ENCODE peak calls at places on chromosomes 6 and 20, in seven cellular contexts. One of them, this sample, is unnamed.

GRCh38 chr6:82013561-82014275 is 233.8 kb downstream of the IBTK start:
- DNase-seq in IMR-90: peak
- DNase-seq in stomach: no peak
- DNase-seq in endothelial cell of umbilical vein: peak
- DNase-seq in ovary: no peak
- DNase-seq in testis: peak
- DNase-seq in HepG2: peak
- DNase-seq in this sample: peak

GRCh38 chr20:17155401-17155800 is 71.4 kb upstream of the PCSK2 start:
- DNase-seq in IMR-90: no peak
- DNase-seq in HepG2: no peak
- DNase-seq in stomach: no peak
- DNase-seq in testis: no peak
- DNase-seq in ovary: no peak
- DNase-seq in endothelial cell of umbilical vein: no peak
- DNase-seq in this sample: no peak

GRCh38 chr20:23362392-23363256 is 642 bp downstream of the GZF1 start:
- DNase-seq in HepG2: peak
- DNase-seq in endothelial cell of umbilical vein: no peak
- DNase-seq in testis: peak
- DNase-seq in IMR-90: peak
- DNase-seq in ovary: no peak
- DNase-seq in stomach: peak
- DNase-seq in this sample: peak

GRCh38 chr6:132598473-132598872 is 8.9 kb upstream of the TAAR5 start:
- DNase-seq in endothelial cell of umbilical vein: no peak
- DNase-seq in stomach: no peak
- DNase-seq in testis: no peak
- DNase-seq in ovary: no peak
- DNase-seq in IMR-90: no peak
- DNase-seq in HepG2: peak
- DNase-seq in this sample: peak

GRCh38 chr20:39264506-39265172 is 302.5 kb downstream of the DHX35 start:
- DNase-seq in HepG2: peak
- DNase-seq in testis: peak
- DNase-seq in endothelial cell of umbilical vein: peak
- DNase-seq in IMR-90: peak
- DNase-seq in stomach: peak
- DNase-seq in ovary: peak
- DNase-seq in this sample: peak

GRCh38 chr6:68876792-68877493 is 241.9 kb downstream of the ADGRB3 start:
- DNase-seq in testis: no peak
- DNase-seq in IMR-90: peak
- DNase-seq in HepG2: peak
- DNase-seq in endothelial cell of umbilical vein: no peak
- DNase-seq in ovary: no peak
- DNase-seq in stomach: no peak
- DNase-seq in this sample: peak

GRCh38 chr6:21348462-21349195 is 244.9 kb upstream of the SOX4 start:
- DNase-seq in stomach: no peak
- DNase-seq in ovary: peak
- DNase-seq in IMR-90: peak
- DNase-seq in endothelial cell of umbilical vein: peak
- DNase-seq in HepG2: no peak
- DNase-seq in testis: no peak
- DNase-seq in this sample: no peak

GRCh38 chr6:13811627-13812358 is 2.6 kb downstream of the MCUR1 start:
- DNase-seq in endothelial cell of umbilical vein: no peak
- DNase-seq in testis: no peak
- DNase-seq in IMR-90: no peak
- DNase-seq in stomach: no peak
- DNase-seq in ovary: peak
- DNase-seq in HepG2: no peak
- DNase-seq in this sample: peak

GRCh38 chr6:134105903-134106302 is 53.5 kb upstream of the SLC2A12 start:
- DNase-seq in testis: no peak
- DNase-seq in stomach: peak
- DNase-seq in ovary: no peak
- DNase-seq in HepG2: no peak
- DNase-seq in endothelial cell of umbilical vein: no peak
- DNase-seq in IMR-90: no peak
- DNase-seq in this sample: no peak

GRCh38 chr6:42520786-42521607 is 42.8 kb upstream of the UBR2 start:
- DNase-seq in stomach: no peak
- DNase-seq in HepG2: no peak
- DNase-seq in endothelial cell of umbilical vein: no peak
- DNase-seq in IMR-90: peak
- DNase-seq in testis: no peak
- DNase-seq in ovary: no peak
- DNase-seq in this sample: peak

GRCh38 chr20:10619427-10619826 is 54.4 kb downstream of the JAG1 start:
- DNase-seq in HepG2: no peak
- DNase-seq in testis: no peak
- DNase-seq in endothelial cell of umbilical vein: peak
- DNase-seq in stomach: no peak
- DNase-seq in IMR-90: peak
- DNase-seq in ovary: no peak
- DNase-seq in this sample: no peak

GRCh38 chr6:159036673-159037072 is 8.1 kb downstream of the TAGAP start:
- DNase-seq in ovary: no peak
- DNase-seq in testis: no peak
- DNase-seq in HepG2: no peak
- DNase-seq in stomach: no peak
- DNase-seq in IMR-90: no peak
- DNase-seq in endothelial cell of umbilical vein: no peak
- DNase-seq in this sample: peak

GRCh38 chr20:37417857-37418501 is 72.0 kb downstream of the SRC start:
- DNase-seq in testis: no peak
- DNase-seq in stomach: no peak
- DNase-seq in endothelial cell of umbilical vein: no peak
- DNase-seq in ovary: no peak
- DNase-seq in HepG2: no peak
- DNase-seq in IMR-90: peak
- DNase-seq in this sample: peak

GRCh38 chr6:157644043-157644810 is 178.8 kb upstream of the SNX9 start:
- DNase-seq in endothelial cell of umbilical vein: peak
- DNase-seq in ovary: no peak
- DNase-seq in testis: no peak
- DNase-seq in stomach: no peak
- DNase-seq in HepG2: no peak
- DNase-seq in IMR-90: no peak
- DNase-seq in this sample: peak

GRCh38 chr20:61353261-61353995 is 101.4 kb downstream of the CDH4 start:
- DNase-seq in stomach: no peak
- DNase-seq in IMR-90: peak
- DNase-seq in HepG2: no peak
- DNase-seq in testis: no peak
- DNase-seq in ovary: no peak
- DNase-seq in endothelial cell of umbilical vein: no peak
- DNase-seq in this sample: peak

GRCh38 chr20:11847827-11848226 is 69.9 kb upstream of the BTBD3 start:
- DNase-seq in HepG2: no peak
- DNase-seq in endothelial cell of umbilical vein: peak
- DNase-seq in stomach: peak
- DNase-seq in testis: no peak
- DNase-seq in ovary: no peak
- DNase-seq in IMR-90: no peak
- DNase-seq in this sample: no peak

GRCh38 chr20:57429579-57430202 is 38.5 kb downstream of the RBM38 start:
- DNase-seq in ovary: no peak
- DNase-seq in testis: no peak
- DNase-seq in endothelial cell of umbilical vein: no peak
- DNase-seq in IMR-90: peak
- DNase-seq in stomach: no peak
- DNase-seq in HepG2: peak
- DNase-seq in this sample: peak

GRCh38 chr6:39280247-39280731 is 33.9 kb downstream of the KCNK17 start:
- DNase-seq in stomach: peak
- DNase-seq in ovary: no peak
- DNase-seq in endothelial cell of umbilical vein: no peak
- DNase-seq in IMR-90: no peak
- DNase-seq in testis: no peak
- DNase-seq in HepG2: no peak
- DNase-seq in this sample: peak

GRCh38 chr20:49661560-49662329 is 51.9 kb downstream of the B4GALT5 start:
- DNase-seq in testis: no peak
- DNase-seq in HepG2: peak
- DNase-seq in endothelial cell of umbilical vein: peak
- DNase-seq in stomach: no peak
- DNase-seq in ovary: no peak
- DNase-seq in IMR-90: no peak
- DNase-seq in this sample: no peak

GRCh38 chr6:52666523-52666922 is 4.4 kb upstream of the TMEM14A start:
- DNase-seq in stomach: no peak
- DNase-seq in ovary: no peak
- DNase-seq in endothelial cell of umbilical vein: no peak
- DNase-seq in IMR-90: no peak
- DNase-seq in testis: no peak
- DNase-seq in HepG2: no peak
- DNase-seq in this sample: no peak

GRCh38 chr6:107555449-107555848 is 65.5 kb downstream of the SOBP start:
- DNase-seq in stomach: no peak
- DNase-seq in testis: no peak
- DNase-seq in endothelial cell of umbilical vein: no peak
- DNase-seq in ovary: no peak
- DNase-seq in IMR-90: no peak
- DNase-seq in HepG2: no peak
- DNase-seq in this sample: no peak

GRCh38 chr6:121645100-121645745 is 209.8 kb downstream of the GJA1 start:
- DNase-seq in HepG2: no peak
- DNase-seq in endothelial cell of umbilical vein: no peak
- DNase-seq in stomach: no peak
- DNase-seq in IMR-90: peak
- DNase-seq in testis: no peak
- DNase-seq in ovary: no peak
- DNase-seq in this sample: peak

GRCh38 chr6:151719070-151719469 is 88.4 kb upstream of the ESR1 start:
- DNase-seq in ovary: no peak
- DNase-seq in endothelial cell of umbilical vein: no peak
- DNase-seq in stomach: no peak
- DNase-seq in IMR-90: no peak
- DNase-seq in HepG2: no peak
- DNase-seq in testis: no peak
- DNase-seq in this sample: no peak

GRCh38 chr20:45345104-45345936 is 2.9 kb downstream of the SDC4 start:
- DNase-seq in testis: no peak
- DNase-seq in HepG2: no peak
- DNase-seq in stomach: peak
- DNase-seq in IMR-90: no peak
- DNase-seq in endothelial cell of umbilical vein: no peak
- DNase-seq in ovary: no peak
- DNase-seq in this sample: no peak

GRCh38 chr6:40349092-40349491 is 238.1 kb downstream of the LRFN2 start:
- DNase-seq in HepG2: no peak
- DNase-seq in testis: peak
- DNase-seq in endothelial cell of umbilical vein: no peak
- DNase-seq in ovary: no peak
- DNase-seq in IMR-90: no peak
- DNase-seq in stomach: no peak
- DNase-seq in this sample: peak

DNA sequence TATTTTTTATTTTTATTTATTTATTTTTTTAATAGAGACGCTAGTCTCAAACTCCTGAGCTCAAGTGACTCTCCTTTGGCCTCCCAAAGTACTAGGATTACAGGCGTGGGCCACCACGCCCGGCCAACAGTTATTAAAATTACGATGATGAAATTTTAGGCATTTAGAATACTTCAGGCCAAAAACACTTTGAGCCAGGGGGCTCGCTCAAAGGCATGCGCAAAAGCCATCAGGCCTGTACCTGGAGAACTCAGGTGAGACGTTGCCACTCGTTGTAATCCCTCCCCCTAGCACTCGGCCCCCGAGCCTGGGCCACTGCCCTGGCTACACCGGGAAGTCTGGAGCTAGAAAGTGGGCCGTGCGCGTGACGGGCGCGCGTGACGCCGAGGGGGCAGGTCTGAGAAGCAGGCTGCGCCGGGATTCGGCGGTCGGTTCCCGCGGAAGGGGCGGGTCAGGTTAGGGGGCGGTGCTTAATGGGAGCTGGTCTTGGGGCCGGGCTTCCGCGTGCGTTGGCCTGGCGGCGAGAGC is 337 bp upstream of the CBFA2T2 start:
- DNase-seq in testis: peak
- DNase-seq in IMR-90: peak
- DNase-seq in HepG2: peak
- DNase-seq in endothelial cell of umbilical vein: peak
- DNase-seq in stomach: peak
- DNase-seq in ovary: peak
- DNase-seq in this sample: peak
- TF ChIP-seq POLR2A in testis: peak
- TF ChIP-seq POLR2A in IMR-90: peak
- TF ChIP-seq POLR2A in HepG2: peak
- TF ChIP-seq POLR2A in endothelial cell of umbilical vein: peak
- TF ChIP-seq POLR2A in stomach: no peak
- TF ChIP-seq POLR2A in ovary: peak
- TF ChIP-seq POLR2A in this sample: peak

DNA sequence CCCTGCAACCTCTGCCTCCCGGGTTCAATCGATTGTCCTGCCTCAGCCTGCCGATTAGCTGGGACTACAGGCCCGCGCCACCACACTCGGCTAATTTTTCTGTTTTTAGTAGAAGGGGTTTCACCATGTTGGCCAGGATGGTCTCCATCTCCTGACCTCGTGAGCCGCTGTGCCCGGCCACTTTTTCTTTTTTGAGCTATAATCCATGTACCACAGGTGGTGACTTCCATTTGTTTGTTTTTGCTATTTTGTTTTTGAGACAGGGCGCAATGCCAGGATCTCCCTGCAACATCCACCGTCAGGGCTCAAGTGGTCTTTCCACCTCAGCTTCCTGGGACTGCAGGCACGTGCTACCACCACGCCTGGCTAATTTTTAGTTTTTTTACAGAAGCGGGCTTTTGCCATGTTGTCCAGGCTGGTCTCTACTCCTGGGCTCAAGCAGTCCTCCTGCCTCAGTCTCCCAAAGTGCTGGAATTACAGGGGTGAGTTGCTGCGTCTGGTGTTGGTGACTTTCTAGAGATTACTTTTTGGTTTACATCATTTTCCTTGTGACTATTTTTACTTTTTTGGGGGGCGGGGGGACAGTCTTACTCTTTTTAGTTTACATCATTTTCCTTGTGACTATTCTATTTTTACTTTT is 8.6 kb downstream of the HSPA1B start:
- DNase-seq in IMR-90: peak
- DNase-seq in ovary: peak
- DNase-seq in HepG2: no peak
- DNase-seq in testis: no peak
- DNase-seq in stomach: no peak
- DNase-seq in endothelial cell of umbilical vein: no peak
- DNase-seq in this sample: no peak
- TF ChIP-seq POLR2A in IMR-90: no peak
- TF ChIP-seq POLR2A in ovary: no peak
- TF ChIP-seq POLR2A in HepG2: no peak
- TF ChIP-seq POLR2A in testis: no peak
- TF ChIP-seq POLR2A in stomach: no peak
- TF ChIP-seq POLR2A in endothelial cell of umbilical vein: no peak
- TF ChIP-seq POLR2A in this sample: no peak

GRCh38 chr6:37353761-37354525 is at the start of gene RNF8:
- DNase-seq in HepG2: peak
- DNase-seq in testis: peak
- DNase-seq in ovary: peak
- DNase-seq in endothelial cell of umbilical vein: peak
- DNase-seq in IMR-90: peak
- DNase-seq in stomach: peak
- DNase-seq in this sample: peak
- TF ChIP-seq POLR2A in HepG2: peak
- TF ChIP-seq POLR2A in testis: no peak
- TF ChIP-seq POLR2A in ovary: no peak
- TF ChIP-seq POLR2A in endothelial cell of umbilical vein: peak
- TF ChIP-seq POLR2A in IMR-90: peak
- TF ChIP-seq POLR2A in stomach: no peak
- TF ChIP-seq POLR2A in this sample: peak

GRCh38 chr6:126781582-126781981 is 336.9 kb upstream of the RSPO3 start:
- DNase-seq in testis: no peak
- DNase-seq in stomach: no peak
- DNase-seq in endothelial cell of umbilical vein: no peak
- DNase-seq in ovary: no peak
- DNase-seq in IMR-90: no peak
- DNase-seq in HepG2: no peak
- DNase-seq in this sample: peak
- TF ChIP-seq POLR2A in testis: no peak
- TF ChIP-seq POLR2A in stomach: no peak
- TF ChIP-seq POLR2A in endothelial cell of umbilical vein: no peak
- TF ChIP-seq POLR2A in ovary: no peak
- TF ChIP-seq POLR2A in IMR-90: no peak
- TF ChIP-seq POLR2A in HepG2: no peak
- TF ChIP-seq POLR2A in this sample: no peak

This sample was measured in NB4.